ENCODE peak calls at places on chromosomes 4 and X, in eight cellular contexts. One of them, this sample, is unnamed.

GRCh38 chr4:112830753-112831386 is 193.9 kb downstream of the LARP7 start:
- DNase-seq in RPMI8226: no peak
- DNase-seq in fibroblast of the conjunctiva: no peak
- DNase-seq in NCI-H1417: no peak
- DNase-seq in CD4-positive, alpha-beta T cell: no peak
- DNase-seq in stimulated activated CD8-positive, alpha-beta memory T cell treated with anti-CD3 and anti-CD28 coated beads, Interleukin-15, amount 100 ng/mL, for 48 hours: no peak
- DNase-seq in AG04450: no peak
- DNase-seq in NCI-H1694 treated with DMSO at 0.1 percent for 48 hours: no peak
- DNase-seq in this sample: no peak

GRCh38 chr4:37138019-37138653 is 106.4 kb upstream of the NWD2 start:
- DNase-seq in fibroblast of the conjunctiva: no peak
- DNase-seq in stimulated activated CD8-positive, alpha-beta memory T cell treated with anti-CD3 and anti-CD28 coated beads, Interleukin-15, amount 100 ng/mL, for 48 hours: no peak
- DNase-seq in NCI-H1694 treated with DMSO at 0.1 percent for 48 hours: no peak
- DNase-seq in RPMI8226: no peak
- DNase-seq in CD4-positive, alpha-beta T cell: no peak
- DNase-seq in NCI-H1417: no peak
- DNase-seq in AG04450: no peak
- DNase-seq in this sample: no peak

GRCh38 chrX:12890467-12890866 is 16.0 kb upstream of the TLR8 start:
- DNase-seq in NCI-H1694 treated with DMSO at 0.1 percent for 48 hours: no peak
- DNase-seq in CD4-positive, alpha-beta T cell: no peak
- DNase-seq in AG04450: no peak
- DNase-seq in stimulated activated CD8-positive, alpha-beta memory T cell treated with anti-CD3 and anti-CD28 coated beads, Interleukin-15, amount 100 ng/mL, for 48 hours: no peak
- DNase-seq in RPMI8226: peak; percentile 58
- DNase-seq in fibroblast of the conjunctiva: no peak
- DNase-seq in NCI-H1417: no peak
- DNase-seq in this sample: no peak

GRCh38 chr4:90025248-90025647 is 101.9 kb upstream of the CCSER1 start:
- DNase-seq in CD4-positive, alpha-beta T cell: no peak
- DNase-seq in RPMI8226: no peak
- DNase-seq in AG04450: no peak
- DNase-seq in fibroblast of the conjunctiva: no peak
- DNase-seq in NCI-H1417: peak; percentile 10
- DNase-seq in NCI-H1694 treated with DMSO at 0.1 percent for 48 hours: peak; percentile 50
- DNase-seq in stimulated activated CD8-positive, alpha-beta memory T cell treated with anti-CD3 and anti-CD28 coated beads, Interleukin-15, amount 100 ng/mL, for 48 hours: no peak
- DNase-seq in this sample: no peak

GRCh38 chrX:9153299-9153698 is 119.4 kb upstream of the FAM9B start:
- DNase-seq in NCI-H1417: no peak
- DNase-seq in NCI-H1694 treated with DMSO at 0.1 percent for 48 hours: no peak
- DNase-seq in AG04450: no peak
- DNase-seq in stimulated activated CD8-positive, alpha-beta memory T cell treated with anti-CD3 and anti-CD28 coated beads, Interleukin-15, amount 100 ng/mL, for 48 hours: no peak
- DNase-seq in CD4-positive, alpha-beta T cell: no peak
- DNase-seq in fibroblast of the conjunctiva: no peak
- DNase-seq in RPMI8226: no peak
- DNase-seq in this sample: no peak

GRCh38 chr4:109359040-109359646 is 56.7 kb upstream of the COL25A1 start:
- DNase-seq in CD4-positive, alpha-beta T cell: no peak
- DNase-seq in NCI-H1694 treated with DMSO at 0.1 percent for 48 hours: no peak
- DNase-seq in RPMI8226: no peak
- DNase-seq in fibroblast of the conjunctiva: no peak
- DNase-seq in stimulated activated CD8-positive, alpha-beta memory T cell treated with anti-CD3 and anti-CD28 coated beads, Interleukin-15, amount 100 ng/mL, for 48 hours: no peak
- DNase-seq in AG04450: no peak
- DNase-seq in NCI-H1417: no peak
- DNase-seq in this sample: no peak

GRCh38 chr4:1325176-1325480 is 21.9 kb upstream of the UVSSA start:
- DNase-seq in NCI-H1417: no peak
- DNase-seq in fibroblast of the conjunctiva: no peak
- DNase-seq in AG04450: no peak
- DNase-seq in CD4-positive, alpha-beta T cell: no peak
- DNase-seq in stimulated activated CD8-positive, alpha-beta memory T cell treated with anti-CD3 and anti-CD28 coated beads, Interleukin-15, amount 100 ng/mL, for 48 hours: no peak
- DNase-seq in RPMI8226: no peak
- DNase-seq in NCI-H1694 treated with DMSO at 0.1 percent for 48 hours: no peak
- DNase-seq in this sample: no peak

GRCh38 chr4:2333916-2334644 is 72.2 kb upstream of the MXD4 start:
- DNase-seq in NCI-H1694 treated with DMSO at 0.1 percent for 48 hours: no peak
- DNase-seq in AG04450: no peak
- DNase-seq in stimulated activated CD8-positive, alpha-beta memory T cell treated with anti-CD3 and anti-CD28 coated beads, Interleukin-15, amount 100 ng/mL, for 48 hours: no peak
- DNase-seq in CD4-positive, alpha-beta T cell: no peak
- DNase-seq in RPMI8226: no peak
- DNase-seq in fibroblast of the conjunctiva: no peak
- DNase-seq in NCI-H1417: no peak
- DNase-seq in this sample: no peak

GRCh38 chr4:103497692-103498091 is 222.1 kb downstream of the TACR3 start:
- DNase-seq in RPMI8226: no peak
- DNase-seq in CD4-positive, alpha-beta T cell: no peak
- DNase-seq in NCI-H1417: no peak
- DNase-seq in fibroblast of the conjunctiva: no peak
- DNase-seq in NCI-H1694 treated with DMSO at 0.1 percent for 48 hours: no peak
- DNase-seq in stimulated activated CD8-positive, alpha-beta memory T cell treated with anti-CD3 and anti-CD28 coated beads, Interleukin-15, amount 100 ng/mL, for 48 hours: no peak
- DNase-seq in AG04450: no peak
- DNase-seq in this sample: no peak

GRCh38 chr4:3290476-3290875 is 2.3 kb upstream of the RGS12 start:
- DNase-seq in CD4-positive, alpha-beta T cell: no peak
- DNase-seq in NCI-H1417: no peak
- DNase-seq in stimulated activated CD8-positive, alpha-beta memory T cell treated with anti-CD3 and anti-CD28 coated beads, Interleukin-15, amount 100 ng/mL, for 48 hours: no peak
- DNase-seq in NCI-H1694 treated with DMSO at 0.1 percent for 48 hours: no peak
- DNase-seq in AG04450: no peak
- DNase-seq in fibroblast of the conjunctiva: no peak
- DNase-seq in RPMI8226: no peak
- DNase-seq in this sample: no peak

GRCh38 chrX:54639346-54640102 is 109.5 kb downstream of the GNL3L start:
- DNase-seq in fibroblast of the conjunctiva: peak; percentile 96
- DNase-seq in NCI-H1417: peak; percentile 93
- DNase-seq in RPMI8226: peak; percentile 97
- DNase-seq in stimulated activated CD8-positive, alpha-beta memory T cell treated with anti-CD3 and anti-CD28 coated beads, Interleukin-15, amount 100 ng/mL, for 48 hours: peak; percentile 87
- DNase-seq in AG04450: peak; percentile 92
- DNase-seq in CD4-positive, alpha-beta T cell: peak; percentile 91
- DNase-seq in NCI-H1694 treated with DMSO at 0.1 percent for 48 hours: peak; percentile 92
- DNase-seq in this sample: peak; percentile 90

GRCh38 chr4:163167333-163167626 is 590 bp upstream of the NAF1 start:
- DNase-seq in CD4-positive, alpha-beta T cell: no peak
- DNase-seq in fibroblast of the conjunctiva: no peak
- DNase-seq in stimulated activated CD8-positive, alpha-beta memory T cell treated with anti-CD3 and anti-CD28 coated beads, Interleukin-15, amount 100 ng/mL, for 48 hours: no peak
- DNase-seq in RPMI8226: no peak
- DNase-seq in AG04450: no peak
- DNase-seq in NCI-H1694 treated with DMSO at 0.1 percent for 48 hours: no peak
- DNase-seq in NCI-H1417: no peak
- DNase-seq in this sample: no peak

GRCh38 chr4:156642161-156642560 is 329.4 kb downstream of the PDGFC start:
- DNase-seq in NCI-H1417: no peak
- DNase-seq in stimulated activated CD8-positive, alpha-beta memory T cell treated with anti-CD3 and anti-CD28 coated beads, Interleukin-15, amount 100 ng/mL, for 48 hours: no peak
- DNase-seq in fibroblast of the conjunctiva: no peak
- DNase-seq in CD4-positive, alpha-beta T cell: no peak
- DNase-seq in RPMI8226: no peak
- DNase-seq in AG04450: no peak
- DNase-seq in NCI-H1694 treated with DMSO at 0.1 percent for 48 hours: no peak
- DNase-seq in this sample: no peak

GRCh38 chr4:37188100-37188499 is 56.4 kb upstream of the NWD2 start:
- DNase-seq in RPMI8226: no peak
- DNase-seq in stimulated activated CD8-positive, alpha-beta memory T cell treated with anti-CD3 and anti-CD28 coated beads, Interleukin-15, amount 100 ng/mL, for 48 hours: no peak
- DNase-seq in fibroblast of the conjunctiva: no peak
- DNase-seq in AG04450: no peak
- DNase-seq in CD4-positive, alpha-beta T cell: no peak
- DNase-seq in NCI-H1694 treated with DMSO at 0.1 percent for 48 hours: no peak
- DNase-seq in NCI-H1417: no peak
- DNase-seq in this sample: no peak

GRCh38 chr4:15568814-15569213 is 86.3 kb downstream of the FBXL5 start:
- DNase-seq in NCI-H1694 treated with DMSO at 0.1 percent for 48 hours: no peak
- DNase-seq in NCI-H1417: no peak
- DNase-seq in RPMI8226: no peak
- DNase-seq in fibroblast of the conjunctiva: no peak
- DNase-seq in stimulated activated CD8-positive, alpha-beta memory T cell treated with anti-CD3 and anti-CD28 coated beads, Interleukin-15, amount 100 ng/mL, for 48 hours: no peak
- DNase-seq in AG04450: no peak
- DNase-seq in CD4-positive, alpha-beta T cell: no peak
- DNase-seq in this sample: no peak

GRCh38 chr4:182483685-182484084 is 240.5 kb downstream of the TENM3 start:
- DNase-seq in stimulated activated CD8-positive, alpha-beta memory T cell treated with anti-CD3 and anti-CD28 coated beads, Interleukin-15, amount 100 ng/mL, for 48 hours: no peak
- DNase-seq in fibroblast of the conjunctiva: no peak
- DNase-seq in CD4-positive, alpha-beta T cell: no peak
- DNase-seq in NCI-H1417: no peak
- DNase-seq in RPMI8226: no peak
- DNase-seq in NCI-H1694 treated with DMSO at 0.1 percent for 48 hours: no peak
- DNase-seq in AG04450: no peak
- DNase-seq in this sample: no peak

GRCh38 chrX:150547511-150548115 is 20.8 kb upstream of the MTM1 start:
- DNase-seq in NCI-H1694 treated with DMSO at 0.1 percent for 48 hours: no peak
- DNase-seq in RPMI8226: peak; percentile 35
- DNase-seq in stimulated activated CD8-positive, alpha-beta memory T cell treated with anti-CD3 and anti-CD28 coated beads, Interleukin-15, amount 100 ng/mL, for 48 hours: no peak
- DNase-seq in CD4-positive, alpha-beta T cell: no peak
- DNase-seq in AG04450: no peak
- DNase-seq in NCI-H1417: no peak
- DNase-seq in fibroblast of the conjunctiva: peak; percentile 13
- DNase-seq in this sample: no peak

GRCh38 chrX:32483534-32484136 is 727.7 kb downstream of the DMD start:
- DNase-seq in RPMI8226: no peak
- DNase-seq in stimulated activated CD8-positive, alpha-beta memory T cell treated with anti-CD3 and anti-CD28 coated beads, Interleukin-15, amount 100 ng/mL, for 48 hours: no peak
- DNase-seq in AG04450: no peak
- DNase-seq in fibroblast of the conjunctiva: no peak
- DNase-seq in NCI-H1417: no peak
- DNase-seq in NCI-H1694 treated with DMSO at 0.1 percent for 48 hours: peak; percentile 6
- DNase-seq in CD4-positive, alpha-beta T cell: no peak
- DNase-seq in this sample: no peak

This sample was measured in NK-92 treated with Interleukin-12 subunit alpha and Interleukin-12 subunit beta, amount 100 ng/mL, for 24 hours.